ENCODE peak calls at places on chromosomes 12 and 14, in six cellular contexts. One of them, this sample, is unnamed.

GRCh38 chr12:88052686-88053085 is 23.5 kb upstream of the C12orf50 start:
- DNase-seq in NCI-H510A: peak
- DNase-seq in hypothalamus: no peak
- DNase-seq in endodermal cell: peak
- DNase-seq in stimulated activated CD4-positive, alpha-beta T cell treated with anti-CD3 and anti-CD28 coated beads, Interleukin-2, amount 100 ng/mL, for 24 hours: no peak
- DNase-seq in osteocyte: no peak
- DNase-seq in this sample: peak

GRCh38 chr12:11856971-11857370 is 207.5 kb downstream of the ETV6 start:
- DNase-seq in osteocyte: no peak
- DNase-seq in stimulated activated CD4-positive, alpha-beta T cell treated with anti-CD3 and anti-CD28 coated beads, Interleukin-2, amount 100 ng/mL, for 24 hours: no peak
- DNase-seq in hypothalamus: no peak
- DNase-seq in NCI-H510A: no peak
- DNase-seq in endodermal cell: no peak
- DNase-seq in this sample: no peak

GRCh38 chr14:104707629-104708595 is 16.1 kb upstream of the ADSS1 start:
- DNase-seq in hypothalamus: no peak
- DNase-seq in endodermal cell: peak
- DNase-seq in NCI-H510A: no peak
- DNase-seq in osteocyte: no peak
- DNase-seq in stimulated activated CD4-positive, alpha-beta T cell treated with anti-CD3 and anti-CD28 coated beads, Interleukin-2, amount 100 ng/mL, for 24 hours: no peak
- DNase-seq in this sample: no peak

GRCh38 chr14:23183479-23183878 is at the start of gene SLC7A8:
- DNase-seq in NCI-H510A: no peak
- DNase-seq in osteocyte: no peak
- DNase-seq in stimulated activated CD4-positive, alpha-beta T cell treated with anti-CD3 and anti-CD28 coated beads, Interleukin-2, amount 100 ng/mL, for 24 hours: peak
- DNase-seq in endodermal cell: peak
- DNase-seq in hypothalamus: no peak
- DNase-seq in this sample: no peak

GRCh38 chr14:23805761-23806160 is 147.8 kb upstream of the DHRS4 start:
- DNase-seq in osteocyte: no peak
- DNase-seq in hypothalamus: no peak
- DNase-seq in endodermal cell: no peak
- DNase-seq in NCI-H510A: no peak
- DNase-seq in stimulated activated CD4-positive, alpha-beta T cell treated with anti-CD3 and anti-CD28 coated beads, Interleukin-2, amount 100 ng/mL, for 24 hours: no peak
- DNase-seq in this sample: no peak

GRCh38 chr14:69619007-69619406 is 7.6 kb downstream of the SUSD6 start:
- DNase-seq in stimulated activated CD4-positive, alpha-beta T cell treated with anti-CD3 and anti-CD28 coated beads, Interleukin-2, amount 100 ng/mL, for 24 hours: no peak
- DNase-seq in hypothalamus: no peak
- DNase-seq in endodermal cell: no peak
- DNase-seq in NCI-H510A: no peak
- DNase-seq in osteocyte: no peak
- DNase-seq in this sample: no peak

GRCh38 chr12:83390186-83390585 is 703.5 kb downstream of the TMTC2 start:
- DNase-seq in osteocyte: no peak
- DNase-seq in NCI-H510A: no peak
- DNase-seq in endodermal cell: no peak
- DNase-seq in stimulated activated CD4-positive, alpha-beta T cell treated with anti-CD3 and anti-CD28 coated beads, Interleukin-2, amount 100 ng/mL, for 24 hours: no peak
- DNase-seq in hypothalamus: no peak
- DNase-seq in this sample: no peak

GRCh38 chr12:52913424-52913821 is 8.5 kb upstream of the KRT8 start:
- DNase-seq in stimulated activated CD4-positive, alpha-beta T cell treated with anti-CD3 and anti-CD28 coated beads, Interleukin-2, amount 100 ng/mL, for 24 hours: no peak
- DNase-seq in hypothalamus: no peak
- DNase-seq in NCI-H510A: peak
- DNase-seq in osteocyte: no peak
- DNase-seq in endodermal cell: peak
- DNase-seq in this sample: no peak

GRCh38 chr12:29149691-29150382 is 759 bp downstream of the FAR2 start:
- DNase-seq in osteocyte: no peak
- DNase-seq in hypothalamus: no peak
- DNase-seq in NCI-H510A: no peak
- DNase-seq in endodermal cell: peak
- DNase-seq in stimulated activated CD4-positive, alpha-beta T cell treated with anti-CD3 and anti-CD28 coated beads, Interleukin-2, amount 100 ng/mL, for 24 hours: peak
- DNase-seq in this sample: no peak

GRCh38 chr14:53452005-53452678 is 299.0 kb upstream of the DDHD1 start:
- DNase-seq in stimulated activated CD4-positive, alpha-beta T cell treated with anti-CD3 and anti-CD28 coated beads, Interleukin-2, amount 100 ng/mL, for 24 hours: no peak
- DNase-seq in NCI-H510A: no peak
- DNase-seq in hypothalamus: no peak
- DNase-seq in endodermal cell: no peak
- DNase-seq in osteocyte: no peak
- DNase-seq in this sample: no peak

GRCh38 chr12:128920468-128920867 is 67.2 kb downstream of the GLT1D1 start:
- DNase-seq in osteocyte: no peak
- DNase-seq in hypothalamus: no peak
- DNase-seq in stimulated activated CD4-positive, alpha-beta T cell treated with anti-CD3 and anti-CD28 coated beads, Interleukin-2, amount 100 ng/mL, for 24 hours: no peak
- DNase-seq in endodermal cell: no peak
- DNase-seq in NCI-H510A: no peak
- DNase-seq in this sample: no peak

GRCh38 chr14:104723651-104724406 is at the start of gene ADSS1:
- DNase-seq in stimulated activated CD4-positive, alpha-beta T cell treated with anti-CD3 and anti-CD28 coated beads, Interleukin-2, amount 100 ng/mL, for 24 hours: peak
- DNase-seq in endodermal cell: peak
- DNase-seq in osteocyte: no peak
- DNase-seq in NCI-H510A: no peak
- DNase-seq in hypothalamus: no peak
- DNase-seq in this sample: peak

GRCh38 chr14:96811265-96811664 is 14.1 kb downstream of the VRK1 start:
- DNase-seq in osteocyte: no peak
- DNase-seq in endodermal cell: no peak
- DNase-seq in hypothalamus: no peak
- DNase-seq in stimulated activated CD4-positive, alpha-beta T cell treated with anti-CD3 and anti-CD28 coated beads, Interleukin-2, amount 100 ng/mL, for 24 hours: no peak
- DNase-seq in NCI-H510A: no peak
- DNase-seq in this sample: no peak

GRCh38 chr14:40122978-40123648 is 690.9 kb upstream of the FBXO33 start:
- DNase-seq in stimulated activated CD4-positive, alpha-beta T cell treated with anti-CD3 and anti-CD28 coated beads, Interleukin-2, amount 100 ng/mL, for 24 hours: no peak
- DNase-seq in endodermal cell: no peak
- DNase-seq in hypothalamus: no peak
- DNase-seq in NCI-H510A: no peak
- DNase-seq in osteocyte: no peak
- DNase-seq in this sample: no peak

GRCh38 chr14:53528114-53528513 is 375.0 kb upstream of the DDHD1 start:
- DNase-seq in osteocyte: no peak
- DNase-seq in stimulated activated CD4-positive, alpha-beta T cell treated with anti-CD3 and anti-CD28 coated beads, Interleukin-2, amount 100 ng/mL, for 24 hours: no peak
- DNase-seq in hypothalamus: no peak
- DNase-seq in endodermal cell: no peak
- DNase-seq in NCI-H510A: no peak
- DNase-seq in this sample: no peak

GRCh38 chr14:53355581-53356112 is 202.5 kb upstream of the DDHD1 start:
- DNase-seq in endodermal cell: peak
- DNase-seq in NCI-H510A: no peak
- DNase-seq in hypothalamus: no peak
- DNase-seq in stimulated activated CD4-positive, alpha-beta T cell treated with anti-CD3 and anti-CD28 coated beads, Interleukin-2, amount 100 ng/mL, for 24 hours: no peak
- DNase-seq in osteocyte: peak
- DNase-seq in this sample: no peak

GRCh38 chr12:130651188-130651587 is 64.9 kb downstream of the RIMBP2 start:
- DNase-seq in NCI-H510A: no peak
- DNase-seq in stimulated activated CD4-positive, alpha-beta T cell treated with anti-CD3 and anti-CD28 coated beads, Interleukin-2, amount 100 ng/mL, for 24 hours: no peak
- DNase-seq in hypothalamus: no peak
- DNase-seq in osteocyte: no peak
- DNase-seq in endodermal cell: no peak
- DNase-seq in this sample: no peak

GRCh38 chr12:119786539-119786938 is 90.6 kb downstream of the CIT start:
- DNase-seq in stimulated activated CD4-positive, alpha-beta T cell treated with anti-CD3 and anti-CD28 coated beads, Interleukin-2, amount 100 ng/mL, for 24 hours: no peak
- DNase-seq in hypothalamus: no peak
- DNase-seq in endodermal cell: no peak
- DNase-seq in osteocyte: no peak
- DNase-seq in NCI-H510A: no peak
- DNase-seq in this sample: no peak

GRCh38 chr12:28698541-28698940 is 450.5 kb upstream of the FAR2 start:
- DNase-seq in endodermal cell: no peak
- DNase-seq in osteocyte: no peak
- DNase-seq in stimulated activated CD4-positive, alpha-beta T cell treated with anti-CD3 and anti-CD28 coated beads, Interleukin-2, amount 100 ng/mL, for 24 hours: no peak
- DNase-seq in NCI-H510A: no peak
- DNase-seq in hypothalamus: no peak
- DNase-seq in this sample: no peak

GRCh38 chr14:103885509-103885932 is 38.1 kb upstream of the PPP1R13B start:
- DNase-seq in NCI-H510A: no peak
- DNase-seq in endodermal cell: no peak
- DNase-seq in osteocyte: no peak
- DNase-seq in hypothalamus: no peak
- DNase-seq in stimulated activated CD4-positive, alpha-beta T cell treated with anti-CD3 and anti-CD28 coated beads, Interleukin-2, amount 100 ng/mL, for 24 hours: no peak
- DNase-seq in this sample: no peak

GRCh38 chr14:29925736-29926135 is 1.9 kb downstream of the PRKD1 start:
- DNase-seq in hypothalamus: no peak
- DNase-seq in endodermal cell: no peak
- DNase-seq in NCI-H510A: no peak
- DNase-seq in stimulated activated CD4-positive, alpha-beta T cell treated with anti-CD3 and anti-CD28 coated beads, Interleukin-2, amount 100 ng/mL, for 24 hours: no peak
- DNase-seq in osteocyte: no peak
- DNase-seq in this sample: no peak

GRCh38 chr14:68767248-68767645 is 25.6 kb downstream of the ZFP36L1 start:
- DNase-seq in NCI-H510A: no peak
- DNase-seq in stimulated activated CD4-positive, alpha-beta T cell treated with anti-CD3 and anti-CD28 coated beads, Interleukin-2, amount 100 ng/mL, for 24 hours: no peak
- DNase-seq in endodermal cell: no peak
- DNase-seq in osteocyte: no peak
- DNase-seq in hypothalamus: no peak
- DNase-seq in this sample: no peak

GRCh38 chr12:47549258-47549657 is 156.6 kb downstream of the RPAP3 start:
- DNase-seq in hypothalamus: no peak
- DNase-seq in endodermal cell: no peak
- DNase-seq in stimulated activated CD4-positive, alpha-beta T cell treated with anti-CD3 and anti-CD28 coated beads, Interleukin-2, amount 100 ng/mL, for 24 hours: no peak
- DNase-seq in NCI-H510A: no peak
- DNase-seq in osteocyte: no peak
- DNase-seq in this sample: no peak

GRCh38 chr12:110861729-110862128 is 14.9 kb downstream of the CCDC63 start:
- DNase-seq in NCI-H510A: no peak
- DNase-seq in stimulated activated CD4-positive, alpha-beta T cell treated with anti-CD3 and anti-CD28 coated beads, Interleukin-2, amount 100 ng/mL, for 24 hours: no peak
- DNase-seq in endodermal cell: peak
- DNase-seq in osteocyte: no peak
- DNase-seq in hypothalamus: no peak
- DNase-seq in this sample: no peak

GRCh38 chr14:51860164-51860835 is at the start of gene GNG2:
- DNase-seq in osteocyte: peak
- DNase-seq in NCI-H510A: peak
- DNase-seq in stimulated activated CD4-positive, alpha-beta T cell treated with anti-CD3 and anti-CD28 coated beads, Interleukin-2, amount 100 ng/mL, for 24 hours: peak
- DNase-seq in endodermal cell: peak
- DNase-seq in hypothalamus: peak
- DNase-seq in this sample: peak

GRCh38 chr12:108386704-108387360 is 47.7 kb upstream of the CMKLR1 start:
- DNase-seq in NCI-H510A: no peak
- DNase-seq in stimulated activated CD4-positive, alpha-beta T cell treated with anti-CD3 and anti-CD28 coated beads, Interleukin-2, amount 100 ng/mL, for 24 hours: no peak
- DNase-seq in osteocyte: no peak
- DNase-seq in endodermal cell: peak
- DNase-seq in hypothalamus: no peak
- DNase-seq in this sample: no peak